ENCODE peak calls at places on chromosome 1, in eight cellular contexts. S is pancreas, Z is sigmoid colon, E is fibroblast of lung, J is uterus, C is PC-3, A is kidney, Y is psoas muscle. O is an unnamed sample.

GRCh38 chr1:211386931-211387330 is 60.3 kb downstream of the TRAF5 start:
- DNase-seq in S (no peak), Z (no peak), E (no peak), J (no peak), C (no peak), A (no peak), Y (no peak), O (no peak)

GRCh38 chr1:167714851-167715652 is 6.7 kb upstream of the MPZL1 start:
- DNase-seq in S (peak), Z (peak), E (peak), J (peak), C (peak), A (peak), Y (peak), O (peak)

GRCh38 chr1:8348777-8349472 is 31.0 kb downstream of the SLC45A1 start:
- DNase-seq in S (peak), Z (no peak), E (peak), J (peak), C (peak), A (no peak), Y (peak), O (no peak)

GRCh38 chr1:243354511-243355153 is 98.8 kb downstream of the SDCCAG8 start:
- DNase-seq in S (no peak), Z (no peak), E (peak), J (no peak), C (no peak), A (no peak), Y (no peak), O (no peak)

GRCh38 chr1:172727956-172728603 is 69.2 kb downstream of the FASLG start:
- DNase-seq in S (no peak), Z (no peak), E (peak), J (no peak), C (peak), A (no peak), Y (no peak), O (no peak)

GRCh38 chr1:166730299-166730888 is 108.9 kb upstream of the POGK start:
- DNase-seq in S (no peak), Z (no peak), E (no peak), J (no peak), C (peak), A (no peak), Y (no peak), O (peak)

GRCh38 chr1:38758824-38759223 is 100.7 kb downstream of the RRAGC start:
- DNase-seq in S (no peak), Z (no peak), E (no peak), J (no peak), C (no peak), A (no peak), Y (no peak), O (no peak)

GRCh38 chr1:43913051-43913501 is 20.5 kb upstream of the ARTN start:
- DNase-seq in S (no peak), Z (no peak), E (no peak), J (no peak), C (no peak), A (no peak), Y (no peak), O (no peak)

GRCh38 chr1:93827128-93827527 is 51.9 kb downstream of the DNTTIP2 start:
- DNase-seq in S (no peak), Z (no peak), E (no peak), J (no peak), C (no peak), A (no peak), Y (no peak), O (no peak)

GRCh38 chr1:156060937-156061636 is at the start of gene RAB25:
- DNase-seq in S (peak), Z (no peak), E (no peak), J (no peak), C (peak), A (peak), Y (no peak), O (peak)

GRCh38 chr1:186899577-186899976 is 70.8 kb downstream of the PLA2G4A start:
- DNase-seq in S (no peak), Z (no peak), E (no peak), J (no peak), C (no peak), A (no peak), Y (no peak), O (no peak)

GRCh38 chr1:196400478-196401453 is 207.5 kb downstream of the KCNT2 start:
- DNase-seq in S (peak), Z (peak), E (peak), J (peak), C (peak), A (no peak), Y (peak), O (peak)

GRCh38 chr1:111690306-111690617 is 48.9 kb downstream of the INKA2 start:
- DNase-seq in S (peak), Z (peak), E (peak), J (peak), C (peak), A (no peak), Y (no peak), O (no peak)

GRCh38 chr1:97895278-97895677 is 25.6 kb downstream of the DPYD start:
- DNase-seq in S (no peak), Z (no peak), E (no peak), J (no peak), C (no peak), A (no peak), Y (no peak), O (no peak)

GRCh38 chr1:184882649-184883303 is 91.5 kb downstream of the NIBAN1 start:
- DNase-seq in S (no peak), Z (peak), E (no peak), J (peak), C (no peak), A (no peak), Y (no peak), O (no peak)

GRCh38 chr1:192807221-192807967 is 1.4 kb upstream of the RGS2 start:
- DNase-seq in S (no peak), Z (no peak), E (peak), J (no peak), C (peak), A (no peak), Y (no peak), O (no peak)

GRCh38 chr1:60989745-60990718 is 92.3 kb upstream of the NFIA start:
- DNase-seq in S (peak), Z (peak), E (peak), J (peak), C (peak), A (peak), Y (peak), O (no peak)

GRCh38 chr1:24742090-24742938 is 2.9 kb upstream of the CLIC4 start:
- DNase-seq in S (no peak), Z (no peak), E (peak), J (peak), C (no peak), A (no peak), Y (no peak), O (no peak)

GRCh38 chr1:59384443-59384842 is 87.5 kb downstream of the FGGY start:
- DNase-seq in S (no peak), Z (no peak), E (no peak), J (no peak), C (no peak), A (no peak), Y (no peak), O (no peak)

GRCh38 chr1:73862343-73862742 is 335.6 kb downstream of the LRRIQ3 start:
- DNase-seq in S (no peak), Z (no peak), E (no peak), J (no peak), C (no peak), A (no peak), Y (no peak), O (no peak)

GRCh38 chr1:77504986-77505385 is 177.5 kb downstream of the ZZZ3 start:
- DNase-seq in S (no peak), Z (no peak), E (peak), J (no peak), C (peak), A (no peak), Y (no peak), O (no peak)

GRCh38 chr1:17190526-17190995 is 14.4 kb upstream of the PADI1 start:
- DNase-seq in S (no peak), Z (peak), E (no peak), J (no peak), C (no peak), A (no peak), Y (no peak), O (no peak)

GRCh38 chr1:49765034-49765433 is 258.7 kb downstream of the AGBL4 start:
- DNase-seq in S (peak), Z (no peak), E (no peak), J (no peak), C (peak), A (no peak), Y (no peak), O (no peak)

GRCh38 chr1:95974586-95974985 is 740.6 kb downstream of the RWDD3 start:
- DNase-seq in S (no peak), Z (no peak), E (peak), J (no peak), C (peak), A (peak), Y (no peak), O (no peak)

GRCh38 chr1:237386362-237387143 is 344.6 kb downstream of the RYR2 start:
- DNase-seq in S (no peak), Z (no peak), E (peak), J (no peak), C (peak), A (no peak), Y (no peak), O (no peak)

GRCh38 chr1:18100060-18100459 is 7.5 kb upstream of the IGSF21 start:
- DNase-seq in S (no peak), Z (no peak), E (no peak), J (no peak), C (no peak), A (no peak), Y (no peak), O (no peak)

GRCh38 chr1:199405634-199406196 is 621.8 kb upstream of the NR5A2 start:
- DNase-seq in S (no peak), Z (no peak), E (no peak), J (no peak), C (no peak), A (no peak), Y (no peak), O (no peak)

GRCh38 chr1:19418503-19418971 is 66.8 kb downstream of the CAPZB start:
- DNase-seq in S (no peak), Z (no peak), E (no peak), J (no peak), C (no peak), A (no peak), Y (no peak), O (no peak)

GRCh38 chr1:33237579-33237978 is 18.7 kb upstream of the ZNF362 start:
- DNase-seq in S (no peak), Z (no peak), E (no peak), J (no peak), C (no peak), A (no peak), Y (no peak), O (no peak)

GRCh38 chr1:195898924-195899323 is 709.3 kb downstream of the KCNT2 start:
- DNase-seq in S (no peak), Z (no peak), E (no peak), J (no peak), C (no peak), A (no peak), Y (no peak), O (no peak)

GRCh38 chr1:205226868-205227583 is 720 bp upstream of the TMCC2 start:
- DNase-seq in S (no peak), Z (no peak), E (peak), J (no peak), C (peak), A (no peak), Y (no peak), O (peak)

GRCh38 chr1:101112051-101112770 is 86.6 kb upstream of the DPH5 start:
- DNase-seq in S (no peak), Z (peak), E (no peak), J (no peak), C (no peak), A (peak), Y (peak), O (no peak)
- H3K27ac ChIP-seq in S (no peak), Z (peak), E (no peak), J (no peak), C (no peak), A (no peak), Y (peak), O (no peak)

GRCh38 chr1:55038974-55039341 is 390 bp upstream of the PCSK9 start:
- DNase-seq in S (no peak), Z (no peak), E (no peak), J (no peak), C (no peak), A (no peak), Y (no peak), O (no peak)

GRCh38 chr1:55040953-55041494 is 1.7 kb downstream of the PCSK9 start:
- DNase-seq in S (no peak), Z (no peak), E (no peak), J (no peak), C (no peak), A (no peak), Y (no peak), O (no peak)

GRCh38 chr1:55040083-55040952 is 970 bp downstream of the PCSK9 start:
- DNase-seq in S (peak), Z (no peak), E (peak), J (no peak), C (no peak), A (no peak), Y (no peak), O (no peak)

GRCh38 chr1:55038552-55038838 is 853 bp upstream of the PCSK9 start:
- DNase-seq in S (no peak), Z (no peak), E (no peak), J (no peak), C (no peak), A (no peak), Y (no peak), O (no peak)

GRCh38 chr1:55039342-55040082 is at the start of gene PCSK9:
- DNase-seq in S (peak), Z (no peak), E (peak), J (no peak), C (peak), A (no peak), Y (no peak), O (no peak)
- H3K27ac ChIP-seq in S (no peak), Z (no peak), E (no peak), J (no peak), C (no peak), A (no peak), Y (no peak), O (peak)

GRCh38 chr1:53115403-53116306 is 26.8 kb downstream of the SLC1A7 start:
- DNase-seq in S (peak), Z (no peak), E (no peak), J (no peak), C (no peak), A (no peak), Y (peak), O (no peak)

GRCh38 chr1:53116933-53117332 is 25.5 kb downstream of the SLC1A7 start:
- DNase-seq in S (no peak), Z (no peak), E (no peak), J (no peak), C (no peak), A (no peak), Y (no peak), O (no peak)

GRCh38 chr1:53114581-53115400 is 27.6 kb downstream of the SLC1A7 start:
- DNase-seq in S (no peak), Z (no peak), E (no peak), J (no peak), C (no peak), A (no peak), Y (no peak), O (no peak)

GRCh38 chr1:53117836-53118235 is 24.6 kb downstream of the SLC1A7 start:
- DNase-seq in S (no peak), Z (no peak), E (no peak), J (no peak), C (no peak), A (no peak), Y (peak), O (no peak)

DNA sequence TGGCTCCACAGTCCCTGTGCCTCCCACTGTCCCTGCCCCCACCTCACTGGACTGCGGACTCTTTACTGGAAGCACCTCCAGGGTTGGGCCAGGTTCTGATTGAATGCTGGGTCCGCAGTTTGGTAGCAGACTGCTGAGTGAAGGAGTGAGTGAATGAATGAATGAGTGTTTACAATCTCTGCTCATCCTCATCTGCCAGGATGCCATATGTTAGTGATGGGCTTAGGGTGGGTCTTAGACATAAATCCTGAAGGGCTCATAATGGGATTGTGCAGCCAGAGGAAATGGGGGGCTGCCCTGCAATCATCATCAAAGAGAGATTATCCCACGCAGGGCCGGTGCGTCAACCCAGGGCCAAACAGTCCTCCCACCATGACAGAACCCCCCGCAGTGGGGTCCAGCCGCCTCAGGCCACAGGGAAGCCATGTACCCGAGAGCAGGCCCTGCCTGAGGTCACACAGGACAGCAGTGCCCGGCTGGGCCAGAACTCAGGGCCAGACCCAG is 26.1 kb downstream of the SLC1A7 start:
- DNase-seq in S (no peak), Z (no peak), E (no peak), J (no peak), C (no peak), A (no peak), Y (peak), O (no peak)
- H3K27ac ChIP-seq in S (no peak), Z (no peak), E (no peak), J (peak), C (no peak), A (no peak), Y (no peak), O (no peak)

GRCh38 chr1:247336390-247336789 is 4.7 kb upstream of the ZNF496 start:
- DNase-seq in S (no peak), Z (no peak), E (no peak), J (no peak), C (no peak), A (no peak), Y (no peak), O (no peak)

GRCh38 chr1:247335871-247336270 is 4.2 kb upstream of the ZNF496 start:
- DNase-seq in S (no peak), Z (no peak), E (no peak), J (peak), C (no peak), A (no peak), Y (no peak), O (no peak)

GRCh38 chr1:247337961-247338360 is 6.3 kb upstream of the ZNF496 start:
- DNase-seq in S (no peak), Z (no peak), E (no peak), J (peak), C (no peak), A (no peak), Y (no peak), O (no peak)

GRCh38 chr1:247337250-247337746 is 5.6 kb upstream of the ZNF496 start:
- DNase-seq in S (no peak), Z (no peak), E (no peak), J (peak), C (peak), A (no peak), Y (no peak), O (no peak)

GRCh38 chr1:247338723-247339270 is 7.1 kb upstream of the ZNF496 start:
- DNase-seq in S (no peak), Z (no peak), E (no peak), J (no peak), C (peak), A (no peak), Y (no peak), O (no peak)
- H3K27ac ChIP-seq in S (no peak), Z (no peak), E (no peak), J (peak), C (no peak), A (no peak), Y (no peak), O (no peak)

DNA sequence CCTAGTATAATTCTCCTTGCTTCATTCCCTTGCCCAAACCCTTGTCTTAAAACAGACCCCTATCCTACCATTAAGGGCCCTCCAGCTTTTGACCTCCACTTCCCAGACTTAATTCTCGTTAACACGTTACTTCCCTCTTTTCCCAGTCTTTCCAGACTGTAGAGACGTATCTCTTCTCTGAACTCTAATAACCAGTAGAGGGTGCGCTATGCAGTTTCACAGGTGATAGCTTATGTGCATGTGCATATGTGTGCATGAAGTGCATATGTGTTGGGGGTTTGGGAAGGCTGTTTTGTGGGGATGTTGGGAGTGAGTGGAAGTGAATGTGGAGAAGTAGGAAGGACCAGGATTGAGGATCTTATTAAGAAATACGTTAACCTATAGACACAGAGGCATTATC is 78.1 kb upstream of the CCDC190 start:
- DNase-seq in S (no peak), Z (no peak), E (no peak), J (no peak), C (peak), A (no peak), Y (no peak), O (no peak)
- H3K27ac ChIP-seq in S (no peak), Z (no peak), E (no peak), J (no peak), C (no peak), A (no peak), Y (no peak), O (no peak)

DNA sequence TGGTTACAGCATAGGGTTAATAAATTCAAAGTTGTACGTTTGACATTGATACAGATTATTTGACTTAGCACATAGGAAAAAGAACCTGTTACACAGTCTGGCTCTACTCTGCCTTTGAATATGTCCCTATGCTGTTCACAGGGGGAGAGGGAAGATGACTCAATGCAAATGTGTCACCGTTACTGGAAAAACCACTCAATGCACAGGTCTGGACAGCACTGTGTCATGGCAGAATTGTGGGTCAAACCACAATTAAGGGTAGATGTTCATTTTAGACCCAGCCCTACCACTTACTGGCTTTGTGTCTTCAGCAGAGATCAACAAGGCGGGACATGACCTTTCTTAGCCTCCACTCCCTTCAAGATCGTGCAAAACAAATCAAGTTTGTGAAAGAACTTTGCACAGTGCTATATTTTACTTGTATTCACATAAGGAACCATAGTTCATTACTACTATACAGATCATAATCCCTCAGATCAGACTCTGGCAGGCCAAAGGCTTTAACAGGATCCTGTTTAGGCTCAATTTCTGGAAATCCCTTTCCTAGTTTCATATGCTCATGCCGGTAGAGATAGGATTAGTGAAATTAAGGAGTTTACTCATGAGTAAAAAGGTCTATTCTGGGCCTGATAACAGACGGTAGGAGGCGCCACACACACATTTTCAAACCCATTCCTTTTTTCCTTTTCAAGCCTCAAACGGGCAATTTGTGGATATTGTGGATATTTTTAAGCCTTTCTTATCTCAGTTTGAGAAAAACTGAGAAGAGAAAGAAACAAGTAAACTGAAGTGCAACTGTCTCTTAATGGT is 22.0 kb downstream of the EIF2D start:
- DNase-seq in S (no peak), Z (no peak), E (peak), J (no peak), C (peak), A (no peak), Y (no peak), O (peak)
- H3K27ac ChIP-seq in S (no peak), Z (no peak), E (peak), J (peak), C (peak), A (peak), Y (peak), O (peak)

DNA sequence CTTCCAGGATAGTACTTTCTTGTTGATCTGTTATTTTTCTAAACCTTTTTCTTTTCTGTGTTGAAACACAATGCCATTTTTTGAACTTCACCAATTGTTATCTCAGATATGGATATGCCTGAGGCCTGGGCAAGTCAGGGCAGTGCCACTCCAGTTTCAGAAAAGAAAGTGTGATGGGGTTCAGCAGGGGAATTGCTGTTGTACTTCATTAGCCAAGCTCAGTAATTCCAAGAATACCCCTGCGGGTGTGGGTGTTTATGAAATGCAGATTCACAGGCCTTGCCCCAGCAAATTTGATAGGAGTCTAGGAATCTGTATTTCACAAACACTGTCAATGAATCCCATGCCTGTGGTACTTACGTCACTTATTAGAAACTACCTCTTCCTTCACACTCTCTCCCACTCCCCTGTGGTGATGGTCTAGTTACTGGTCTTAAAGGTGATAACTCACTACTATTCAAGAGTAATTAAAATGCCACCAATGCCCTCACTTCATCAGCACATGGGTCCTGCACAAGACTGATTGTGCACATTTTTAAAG is 142.3 kb downstream of the PBX1 start:
- DNase-seq in S (no peak), Z (no peak), E (no peak), J (no peak), C (no peak), A (no peak), Y (no peak), O (no peak)
- H3K27ac ChIP-seq in S (no peak), Z (peak), E (no peak), J (peak), C (no peak), A (no peak), Y (peak), O (peak)

O was measured in epithelial cell of prostate.